ENCODE peak calls at places on chromosomes 12 and 14, in eight cellular contexts. One of them, this sample, is unnamed.

GRCh38 chr12:75589801-75590200 is 78.4 kb upstream of the KRR1 start:
- DNase-seq in nephron progenitor cell: no peak
- DNase-seq in cardiac muscle cell: no peak
- DNase-seq in GM06990: no peak
- DNase-seq in Peyer's patch: no peak
- DNase-seq in astrocyte of the spinal cord: no peak
- DNase-seq in stomach: no peak
- DNase-seq in tibial artery: no peak
- DNase-seq in this sample: no peak

GRCh38 chr12:116046039-116046438 is 231.5 kb downstream of the MED13L start:
- DNase-seq in nephron progenitor cell: no peak
- DNase-seq in cardiac muscle cell: no peak
- DNase-seq in GM06990: no peak
- DNase-seq in Peyer's patch: no peak
- DNase-seq in astrocyte of the spinal cord: no peak
- DNase-seq in stomach: no peak
- DNase-seq in tibial artery: no peak
- DNase-seq in this sample: no peak

GRCh38 chr14:91417983-91418386 is 365 bp upstream of the CCDC88C start:
- DNase-seq in nephron progenitor cell: peak
- DNase-seq in cardiac muscle cell: peak
- DNase-seq in GM06990: peak
- DNase-seq in Peyer's patch: peak
- DNase-seq in astrocyte of the spinal cord: no peak
- DNase-seq in stomach: peak
- DNase-seq in tibial artery: no peak
- DNase-seq in this sample: no peak

GRCh38 chr12:75887979-75888378 is 143.6 kb downstream of the PHLDA1 start:
- DNase-seq in nephron progenitor cell: no peak
- DNase-seq in cardiac muscle cell: no peak
- DNase-seq in GM06990: no peak
- DNase-seq in Peyer's patch: no peak
- DNase-seq in astrocyte of the spinal cord: no peak
- DNase-seq in stomach: no peak
- DNase-seq in tibial artery: no peak
- DNase-seq in this sample: no peak

GRCh38 chr12:15212877-15213276 is 8.3 kb downstream of the RERG start:
- DNase-seq in nephron progenitor cell: no peak
- DNase-seq in cardiac muscle cell: no peak
- DNase-seq in GM06990: no peak
- DNase-seq in Peyer's patch: no peak
- DNase-seq in astrocyte of the spinal cord: no peak
- DNase-seq in stomach: no peak
- DNase-seq in tibial artery: no peak
- DNase-seq in this sample: no peak

GRCh38 chr14:23513005-23513412 is 38.6 kb downstream of the ZFHX2 start:
- DNase-seq in nephron progenitor cell: no peak
- DNase-seq in cardiac muscle cell: no peak
- DNase-seq in GM06990: no peak
- DNase-seq in Peyer's patch: no peak
- DNase-seq in astrocyte of the spinal cord: no peak
- DNase-seq in stomach: no peak
- DNase-seq in tibial artery: no peak
- DNase-seq in this sample: no peak

GRCh38 chr12:111343181-111343580 is 25.7 kb downstream of the PHETA1 start:
- DNase-seq in nephron progenitor cell: no peak
- DNase-seq in cardiac muscle cell: no peak
- DNase-seq in GM06990: no peak
- DNase-seq in Peyer's patch: no peak
- DNase-seq in astrocyte of the spinal cord: no peak
- DNase-seq in stomach: no peak
- DNase-seq in tibial artery: no peak
- DNase-seq in this sample: no peak

GRCh38 chr12:6697584-6698351 is 2.8 kb downstream of the PIANP start:
- DNase-seq in nephron progenitor cell: peak
- DNase-seq in cardiac muscle cell: peak
- DNase-seq in GM06990: no peak
- DNase-seq in Peyer's patch: no peak
- DNase-seq in astrocyte of the spinal cord: peak
- DNase-seq in stomach: peak
- DNase-seq in tibial artery: no peak
- DNase-seq in this sample: peak

GRCh38 chr12:28622416-28622815 is 432.2 kb downstream of the CCDC91 start:
- DNase-seq in nephron progenitor cell: no peak
- DNase-seq in cardiac muscle cell: peak
- DNase-seq in GM06990: no peak
- DNase-seq in Peyer's patch: no peak
- DNase-seq in astrocyte of the spinal cord: peak
- DNase-seq in stomach: no peak
- DNase-seq in tibial artery: no peak
- DNase-seq in this sample: peak

GRCh38 chr14:52131640-52132320 is 62.9 kb upstream of the NID2 start:
- DNase-seq in nephron progenitor cell: peak
- DNase-seq in cardiac muscle cell: peak
- DNase-seq in GM06990: no peak
- DNase-seq in Peyer's patch: peak
- DNase-seq in astrocyte of the spinal cord: peak
- DNase-seq in stomach: peak
- DNase-seq in tibial artery: peak
- DNase-seq in this sample: peak

GRCh38 chr14:73153272-73153671 is 17.0 kb downstream of the PSEN1 start:
- DNase-seq in nephron progenitor cell: no peak
- DNase-seq in cardiac muscle cell: peak
- DNase-seq in GM06990: no peak
- DNase-seq in Peyer's patch: no peak
- DNase-seq in astrocyte of the spinal cord: peak
- DNase-seq in stomach: no peak
- DNase-seq in tibial artery: no peak
- DNase-seq in this sample: peak

GRCh38 chr12:83173250-83173649 is 486.5 kb downstream of the TMTC2 start:
- DNase-seq in nephron progenitor cell: no peak
- DNase-seq in cardiac muscle cell: no peak
- DNase-seq in GM06990: no peak
- DNase-seq in Peyer's patch: no peak
- DNase-seq in astrocyte of the spinal cord: no peak
- DNase-seq in stomach: no peak
- DNase-seq in tibial artery: no peak
- DNase-seq in this sample: no peak

GRCh38 chr12:74370608-74371216 is 166.9 kb upstream of the ATXN7L3B start:
- DNase-seq in nephron progenitor cell: no peak
- DNase-seq in cardiac muscle cell: no peak
- DNase-seq in GM06990: no peak
- DNase-seq in Peyer's patch: no peak
- DNase-seq in astrocyte of the spinal cord: no peak
- DNase-seq in stomach: no peak
- DNase-seq in tibial artery: no peak
- DNase-seq in this sample: no peak

GRCh38 chr12:26150737-26151450 is 26.1 kb upstream of the BHLHE41 start:
- DNase-seq in nephron progenitor cell: no peak
- DNase-seq in cardiac muscle cell: peak
- DNase-seq in GM06990: no peak
- DNase-seq in Peyer's patch: no peak
- DNase-seq in astrocyte of the spinal cord: peak
- DNase-seq in stomach: no peak
- DNase-seq in tibial artery: no peak
- DNase-seq in this sample: peak

GRCh38 chr12:26156201-26156871 is 31.5 kb upstream of the BHLHE41 start:
- DNase-seq in nephron progenitor cell: no peak
- DNase-seq in cardiac muscle cell: no peak
- DNase-seq in GM06990: peak
- DNase-seq in Peyer's patch: peak
- DNase-seq in astrocyte of the spinal cord: no peak
- DNase-seq in stomach: no peak
- DNase-seq in tibial artery: no peak
- DNase-seq in this sample: no peak

GRCh38 chr12:26156996-26157395 is 32.2 kb upstream of the BHLHE41 start:
- DNase-seq in nephron progenitor cell: no peak
- DNase-seq in cardiac muscle cell: no peak
- DNase-seq in GM06990: no peak
- DNase-seq in Peyer's patch: no peak
- DNase-seq in astrocyte of the spinal cord: no peak
- DNase-seq in stomach: no peak
- DNase-seq in tibial artery: no peak
- DNase-seq in this sample: no peak

GRCh38 chr12:26152507-26153102 is 27.8 kb upstream of the BHLHE41 start:
- DNase-seq in nephron progenitor cell: no peak
- DNase-seq in cardiac muscle cell: no peak
- DNase-seq in GM06990: no peak
- DNase-seq in Peyer's patch: no peak
- DNase-seq in astrocyte of the spinal cord: no peak
- DNase-seq in stomach: no peak
- DNase-seq in tibial artery: no peak
- DNase-seq in this sample: no peak

GRCh38 chr12:26153421-26154154 is 28.8 kb upstream of the BHLHE41 start:
- DNase-seq in nephron progenitor cell: no peak
- DNase-seq in cardiac muscle cell: peak
- DNase-seq in GM06990: no peak
- DNase-seq in Peyer's patch: no peak
- DNase-seq in astrocyte of the spinal cord: peak
- DNase-seq in stomach: no peak
- DNase-seq in tibial artery: no peak
- DNase-seq in this sample: peak
- TF ChIP-seq CTCF in nephron progenitor cell: no peak
- TF ChIP-seq CTCF in cardiac muscle cell: peak
- TF ChIP-seq CTCF in GM06990: no peak
- TF ChIP-seq CTCF in Peyer's patch: no peak
- TF ChIP-seq CTCF in astrocyte of the spinal cord: peak
- TF ChIP-seq CTCF in stomach: no peak
- TF ChIP-seq CTCF in tibial artery: no peak
- TF ChIP-seq CTCF in this sample: peak

GRCh38 chr14:99660794-99661193 is 15.9 kb downstream of the HHIPL1 start:
- DNase-seq in nephron progenitor cell: no peak
- DNase-seq in cardiac muscle cell: no peak
- DNase-seq in GM06990: no peak
- DNase-seq in Peyer's patch: no peak
- DNase-seq in astrocyte of the spinal cord: no peak
- DNase-seq in stomach: no peak
- DNase-seq in tibial artery: no peak
- DNase-seq in this sample: no peak

GRCh38 chr14:99660006-99660566 is 15.2 kb downstream of the HHIPL1 start:
- DNase-seq in nephron progenitor cell: peak
- DNase-seq in cardiac muscle cell: no peak
- DNase-seq in GM06990: no peak
- DNase-seq in Peyer's patch: no peak
- DNase-seq in astrocyte of the spinal cord: no peak
- DNase-seq in stomach: no peak
- DNase-seq in tibial artery: no peak
- DNase-seq in this sample: no peak

GRCh38 chr14:99658218-99658617 is 13.3 kb downstream of the HHIPL1 start:
- DNase-seq in nephron progenitor cell: no peak
- DNase-seq in cardiac muscle cell: no peak
- DNase-seq in GM06990: no peak
- DNase-seq in Peyer's patch: no peak
- DNase-seq in astrocyte of the spinal cord: no peak
- DNase-seq in stomach: no peak
- DNase-seq in tibial artery: no peak
- DNase-seq in this sample: no peak

GRCh38 chr14:99657645-99658155 is 12.8 kb downstream of the HHIPL1 start:
- DNase-seq in nephron progenitor cell: no peak
- DNase-seq in cardiac muscle cell: no peak
- DNase-seq in GM06990: no peak
- DNase-seq in Peyer's patch: no peak
- DNase-seq in astrocyte of the spinal cord: no peak
- DNase-seq in stomach: no peak
- DNase-seq in tibial artery: no peak
- DNase-seq in this sample: no peak

GRCh38 chr14:99659333-99659741 is 14.4 kb downstream of the HHIPL1 start:
- DNase-seq in nephron progenitor cell: peak
- DNase-seq in cardiac muscle cell: no peak
- DNase-seq in GM06990: no peak
- DNase-seq in Peyer's patch: no peak
- DNase-seq in astrocyte of the spinal cord: no peak
- DNase-seq in stomach: no peak
- DNase-seq in tibial artery: no peak
- DNase-seq in this sample: no peak
- TF ChIP-seq CTCF in nephron progenitor cell: no peak
- TF ChIP-seq CTCF in cardiac muscle cell: no peak
- TF ChIP-seq CTCF in GM06990: no peak
- TF ChIP-seq CTCF in Peyer's patch: peak
- TF ChIP-seq CTCF in astrocyte of the spinal cord: no peak
- TF ChIP-seq CTCF in stomach: no peak
- TF ChIP-seq CTCF in tibial artery: no peak
- TF ChIP-seq CTCF in this sample: no peak

GRCh38 chr12:5154091-5154490 is 110.4 kb downstream of the KCNA5 start:
- DNase-seq in nephron progenitor cell: peak
- DNase-seq in cardiac muscle cell: no peak
- DNase-seq in GM06990: no peak
- DNase-seq in Peyer's patch: no peak
- DNase-seq in astrocyte of the spinal cord: no peak
- DNase-seq in stomach: no peak
- DNase-seq in tibial artery: no peak
- DNase-seq in this sample: no peak
- TF ChIP-seq CTCF in nephron progenitor cell: no peak
- TF ChIP-seq CTCF in cardiac muscle cell: no peak
- TF ChIP-seq CTCF in GM06990: no peak
- TF ChIP-seq CTCF in Peyer's patch: no peak
- TF ChIP-seq CTCF in astrocyte of the spinal cord: no peak
- TF ChIP-seq CTCF in stomach: no peak
- TF ChIP-seq CTCF in tibial artery: no peak
- TF ChIP-seq CTCF in this sample: no peak

GRCh38 chr12:107317751-107318553 is 224.6 kb upstream of the CRY1 start:
- DNase-seq in nephron progenitor cell: peak
- DNase-seq in cardiac muscle cell: peak
- DNase-seq in GM06990: peak
- DNase-seq in Peyer's patch: peak
- DNase-seq in astrocyte of the spinal cord: peak
- DNase-seq in stomach: peak
- DNase-seq in tibial artery: peak
- DNase-seq in this sample: peak
- TF ChIP-seq CTCF in nephron progenitor cell: peak
- TF ChIP-seq CTCF in cardiac muscle cell: no peak
- TF ChIP-seq CTCF in GM06990: no peak
- TF ChIP-seq CTCF in Peyer's patch: peak
- TF ChIP-seq CTCF in astrocyte of the spinal cord: peak
- TF ChIP-seq CTCF in stomach: no peak
- TF ChIP-seq CTCF in tibial artery: no peak
- TF ChIP-seq CTCF in this sample: no peak

GRCh38 chr14:30608533-30609006 is 13.5 kb upstream of the SCFD1 start:
- DNase-seq in nephron progenitor cell: no peak
- DNase-seq in cardiac muscle cell: peak
- DNase-seq in GM06990: no peak
- DNase-seq in Peyer's patch: no peak
- DNase-seq in astrocyte of the spinal cord: peak
- DNase-seq in stomach: no peak
- DNase-seq in tibial artery: no peak
- DNase-seq in this sample: peak
- TF ChIP-seq CTCF in nephron progenitor cell: no peak
- TF ChIP-seq CTCF in cardiac muscle cell: no peak
- TF ChIP-seq CTCF in GM06990: no peak
- TF ChIP-seq CTCF in Peyer's patch: peak
- TF ChIP-seq CTCF in astrocyte of the spinal cord: peak
- TF ChIP-seq CTCF in stomach: no peak
- TF ChIP-seq CTCF in tibial artery: no peak
- TF ChIP-seq CTCF in this sample: no peak

GRCh38 chr14:69803753-69804152 is 6.7 kb upstream of the SLC10A1 start:
- DNase-seq in nephron progenitor cell: no peak
- DNase-seq in cardiac muscle cell: no peak
- DNase-seq in GM06990: no peak
- DNase-seq in Peyer's patch: no peak
- DNase-seq in astrocyte of the spinal cord: no peak
- DNase-seq in stomach: no peak
- DNase-seq in tibial artery: no peak
- DNase-seq in this sample: no peak
- TF ChIP-seq CTCF in nephron progenitor cell: no peak
- TF ChIP-seq CTCF in cardiac muscle cell: peak
- TF ChIP-seq CTCF in GM06990: no peak
- TF ChIP-seq CTCF in Peyer's patch: peak
- TF ChIP-seq CTCF in astrocyte of the spinal cord: peak
- TF ChIP-seq CTCF in stomach: no peak
- TF ChIP-seq CTCF in tibial artery: no peak
- TF ChIP-seq CTCF in this sample: peak

This sample was measured in fibroblast of mammary gland.